ENCODE peak calls at places on chromosomes 2 and 18, in seven cellular contexts. T is right atrium auricular region, U is coronary artery, F is ovary, O is osteoblast, D is IMR-90, E is lower leg skin. R is an unnamed sample.

GRCh38 chr2:11270891-11271290 is 73.5 kb downstream of the ROCK2 start:
- DNase-seq in T (no peak), U (no peak), F (no peak), O (no peak), D (peak), E (no peak), R (peak)

GRCh38 chr2:154455201-154455600 is 243.3 kb upstream of the KCNJ3 start:
- DNase-seq in T (no peak), U (no peak), F (no peak), O (no peak), D (no peak), E (no peak), R (peak)

GRCh38 chr18:49811151-49811938 is 2.0 kb downstream of the ACAA2 start:
- DNase-seq in T (no peak), U (no peak), F (no peak), O (peak), D (no peak), E (no peak), R (no peak)

GRCh38 chr2:233988581-233988980 is 61.9 kb upstream of the SPP2 start:
- DNase-seq in T (no peak), U (no peak), F (no peak), O (no peak), D (no peak), E (no peak), R (peak)

GRCh38 chr2:133791191-133791590 is 222.9 kb upstream of the NCKAP5 start:
- DNase-seq in T (no peak), U (no peak), F (no peak), O (no peak), D (peak), E (no peak), R (peak)

GRCh38 chr2:86249843-86250402 is 50.7 kb downstream of the MRPL35 start:
- DNase-seq in T (no peak), U (no peak), F (peak), O (no peak), D (no peak), E (no peak), R (peak)

GRCh38 chr18:23353459-23353858 is 99.6 kb upstream of the RIOK3 start:
- DNase-seq in T (no peak), U (no peak), F (no peak), O (no peak), D (no peak), E (no peak), R (no peak)

GRCh38 chr2:1104364-1104763 is 153.7 kb downstream of the SNTG2 start:
- DNase-seq in T (no peak), U (no peak), F (no peak), O (no peak), D (no peak), E (no peak), R (no peak)

GRCh38 chr2:74010087-74010541 is 25.4 kb downstream of the TET3 start:
- DNase-seq in T (no peak), U (no peak), F (peak), O (no peak), D (no peak), E (peak), R (peak)

GRCh38 chr2:71773218-71773617 is 319.9 kb downstream of the DYSF start:
- DNase-seq in T (no peak), U (no peak), F (no peak), O (no peak), D (no peak), E (no peak), R (no peak)

GRCh38 chr2:218780851-218781690 is 876 bp upstream of the CYP27A1 start:
- DNase-seq in T (no peak), U (no peak), F (no peak), O (peak), D (no peak), E (no peak), R (no peak)

GRCh38 chr2:33532146-33532545 is 55.7 kb downstream of the RASGRP3 start:
- DNase-seq in T (no peak), U (no peak), F (no peak), O (no peak), D (no peak), E (no peak), R (no peak)

GRCh38 chr2:236166157-236166780 is 1.9 kb downstream of the GBX2 start:
- DNase-seq in T (no peak), U (peak), F (no peak), O (peak), D (no peak), E (peak), R (peak)

GRCh38 chr18:74274690-74275089 is 17.1 kb downstream of the CYB5A start:
- DNase-seq in T (no peak), U (no peak), F (no peak), O (no peak), D (no peak), E (no peak), R (no peak)

GRCh38 chr18:44320619-44321460 is 359.8 kb upstream of the SETBP1 start:
- DNase-seq in T (no peak), U (no peak), F (no peak), O (no peak), D (no peak), E (no peak), R (no peak)

GRCh38 chr18:421236-422155 is 79.0 kb downstream of the COLEC12 start:
- DNase-seq in T (no peak), U (no peak), F (no peak), O (peak), D (peak), E (no peak), R (peak)

GRCh38 chr2:171652411-171652775 is 34.9 kb upstream of the DYNC1I2 start:
- DNase-seq in T (no peak), U (no peak), F (no peak), O (peak), D (no peak), E (no peak), R (peak)

GRCh38 chr2:241030333-241030680 is 31.9 kb downstream of the SNED1 start:
- DNase-seq in T (no peak), U (no peak), F (no peak), O (no peak), D (no peak), E (peak), R (no peak)

GRCh38 chr2:119283873-119284331 is 60.3 kb downstream of the STEAP3 start:
- DNase-seq in T (peak), U (peak), F (no peak), O (peak), D (peak), E (peak), R (peak)

GRCh38 chr2:149164296-149164695 is 125.8 kb downstream of the LYPD6B start:
- DNase-seq in T (no peak), U (no peak), F (no peak), O (no peak), D (no peak), E (no peak), R (no peak)

GRCh38 chr2:239035361-239035814 is 187.5 kb downstream of the TWIST2 start:
- DNase-seq in T (no peak), U (no peak), F (peak), O (peak), D (no peak), E (no peak), R (peak)

GRCh38 chr2:120735750-120736170 is at the start of gene GLI2:
- DNase-seq in T (peak), U (peak), F (peak), O (peak), D (peak), E (peak), R (peak)

GRCh38 chr18:7576685-7577084 is 9.6 kb downstream of the PTPRM start:
- DNase-seq in T (no peak), U (no peak), F (no peak), O (no peak), D (peak), E (no peak), R (peak)

GRCh38 chr2:30265441-30266015 is 34.2 kb downstream of the LBH start:
- DNase-seq in T (no peak), U (peak), F (no peak), O (peak), D (peak), E (no peak), R (peak)

GRCh38 chr2:64542071-64543005 is 18.2 kb downstream of the AFTPH start:
- DNase-seq in T (no peak), U (no peak), F (no peak), O (no peak), D (no peak), E (no peak), R (no peak)

GRCh38 chr2:23135481-23136100 is 249.4 kb upstream of the KLHL29 start:
- DNase-seq in T (no peak), U (peak), F (no peak), O (no peak), D (no peak), E (no peak), R (no peak)

GRCh38 chr2:200735061-200735460 is 76.6 kb upstream of the BZW1 start:
- DNase-seq in T (no peak), U (no peak), F (no peak), O (peak), D (no peak), E (no peak), R (peak)

GRCh38 chr18:48541026-48541746 is 2.4 kb downstream of the CTIF start:
- DNase-seq in T (peak), U (peak), F (no peak), O (peak), D (peak), E (peak), R (peak)

GRCh38 chr2:69911985-69912563 is 2.8 kb upstream of the MXD1 start:
- DNase-seq in T (no peak), U (no peak), F (no peak), O (no peak), D (peak), E (no peak), R (peak)

GRCh38 chr2:11248-11941 is 34.9 kb downstream of the FAM110C start:
- DNase-seq in T (no peak), U (peak), F (peak), O (peak), D (peak), E (no peak), R (peak)

GRCh38 chr2:240397542-240397916 is 37.9 kb upstream of the GPC1 start:
- DNase-seq in T (no peak), U (peak), F (peak), O (peak), D (no peak), E (peak), R (no peak)

GRCh38 chr2:70371753-70372152 is 69.9 kb upstream of the FAM136A start:
- DNase-seq in T (no peak), U (no peak), F (no peak), O (peak), D (peak), E (no peak), R (peak)

GRCh38 chr18:28690836-28691835 is 514.2 kb upstream of the CDH2 start:
- DNase-seq in T (no peak), U (no peak), F (no peak), O (no peak), D (no peak), E (no peak), R (peak)

GRCh38 chr2:68714866-68715265 is 19.7 kb upstream of the ARHGAP25 start:
- DNase-seq in T (peak), U (no peak), F (no peak), O (no peak), D (no peak), E (no peak), R (no peak)

GRCh38 chr18:62647179-62647578 is 68.2 kb upstream of the PHLPP1 start:
- DNase-seq in T (no peak), U (no peak), F (no peak), O (no peak), D (no peak), E (no peak), R (no peak)

GRCh38 chr2:219429958-219430586 is 4.6 kb upstream of the SPEG start:
- DNase-seq in T (no peak), U (no peak), F (no peak), O (peak), D (no peak), E (no peak), R (no peak)

GRCh38 chr2:240402566-240403295 is 32.7 kb upstream of the GPC1 start:
- DNase-seq in T (no peak), U (peak), F (no peak), O (peak), D (no peak), E (peak), R (no peak)

GRCh38 chr2:11705711-11706110 is 35.7 kb upstream of the NTSR2 start:
- DNase-seq in T (no peak), U (no peak), F (no peak), O (no peak), D (no peak), E (no peak), R (no peak)

GRCh38 chr2:133438026-133438425 is 130.2 kb downstream of the NCKAP5 start:
- DNase-seq in T (no peak), U (no peak), F (no peak), O (no peak), D (no peak), E (no peak), R (no peak)

GRCh38 chr2:66439291-66440010 is 4.5 kb downstream of the MEIS1 start:
- DNase-seq in T (no peak), U (no peak), F (peak), O (peak), D (no peak), E (no peak), R (no peak)

GRCh38 chr2:66438498-66439290 is 3.8 kb downstream of the MEIS1 start:
- DNase-seq in T (no peak), U (no peak), F (no peak), O (peak), D (no peak), E (no peak), R (no peak)

GRCh38 chr2:66437055-66437454 is 2.1 kb downstream of the MEIS1 start:
- DNase-seq in T (no peak), U (no peak), F (no peak), O (no peak), D (no peak), E (no peak), R (peak)

GRCh38 chr2:66436546-66436945 is 1.6 kb downstream of the MEIS1 start:
- DNase-seq in T (no peak), U (no peak), F (no peak), O (no peak), D (no peak), E (no peak), R (no peak)

GRCh38 chr2:66437601-66438497 is 2.9 kb downstream of the MEIS1 start:
- DNase-seq in T (no peak), U (no peak), F (peak), O (no peak), D (no peak), E (no peak), R (no peak)
- H3K4me3 ChIP-seq in T (peak), U (peak), F (peak), O (peak), D (peak), E (peak), R (peak)

GRCh38 chr2:136067897-136068540 is 49.9 kb downstream of the CXCR4 start:
- DNase-seq in T (no peak), U (no peak), F (no peak), O (no peak), D (no peak), E (no peak), R (no peak)
- H3K4me3 ChIP-seq in T (no peak), U (no peak), F (no peak), O (no peak), D (no peak), E (no peak), R (no peak)

GRCh38 chr2:72864500-72864899 is 22.7 kb upstream of the SPR start:
- DNase-seq in T (no peak), U (no peak), F (no peak), O (no peak), D (peak), E (no peak), R (peak)

GRCh38 chr2:72862239-72862988 is 24.8 kb upstream of the SPR start:
- DNase-seq in T (peak), U (peak), F (peak), O (peak), D (peak), E (peak), R (peak)

GRCh38 chr2:72859831-72860262 is 27.4 kb upstream of the SPR start:
- DNase-seq in T (no peak), U (no peak), F (peak), O (no peak), D (peak), E (no peak), R (peak)

DNA sequence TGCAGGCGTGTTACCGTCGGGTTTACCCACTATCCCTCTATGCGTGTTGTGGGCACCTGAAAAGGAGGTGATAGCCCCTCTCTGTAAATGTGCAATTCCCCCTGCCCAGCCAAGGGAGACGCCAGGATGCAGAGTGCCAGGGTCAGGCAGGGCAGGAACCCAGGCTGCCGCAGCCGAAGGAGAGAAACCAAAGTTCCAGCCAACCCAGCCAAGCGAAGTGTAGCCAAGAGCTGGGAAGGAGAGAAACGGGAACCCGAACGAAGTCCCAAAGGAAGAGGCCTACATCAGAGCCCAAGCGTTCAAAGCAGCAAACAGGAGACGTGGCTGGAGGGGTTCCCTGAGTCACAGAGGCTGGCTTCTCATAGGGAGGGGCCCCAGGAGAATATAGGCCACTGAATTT is 24.2 kb upstream of the SPR start:
- DNase-seq in T (no peak), U (no peak), F (peak), O (no peak), D (no peak), E (no peak), R (no peak)
- H3K4me3 ChIP-seq in T (no peak), U (no peak), F (no peak), O (no peak), D (no peak), E (no peak), R (peak)

GRCh38 chr2:8581601-8582041 is 100.2 kb upstream of the ID2 start:
- DNase-seq in T (no peak), U (no peak), F (no peak), O (peak), D (no peak), E (peak), R (no peak)

GRCh38 chr2:8584174-8585066 is 97.4 kb upstream of the ID2 start:
- DNase-seq in T (no peak), U (peak), F (no peak), O (peak), D (no peak), E (peak), R (no peak)

GRCh38 chr2:8582191-8582849 is 99.5 kb upstream of the ID2 start:
- DNase-seq in T (no peak), U (no peak), F (no peak), O (peak), D (no peak), E (peak), R (no peak)

GRCh38 chr2:8582850-8583399 is 98.9 kb upstream of the ID2 start:
- DNase-seq in T (no peak), U (peak), F (no peak), O (peak), D (no peak), E (peak), R (no peak)

DNA sequence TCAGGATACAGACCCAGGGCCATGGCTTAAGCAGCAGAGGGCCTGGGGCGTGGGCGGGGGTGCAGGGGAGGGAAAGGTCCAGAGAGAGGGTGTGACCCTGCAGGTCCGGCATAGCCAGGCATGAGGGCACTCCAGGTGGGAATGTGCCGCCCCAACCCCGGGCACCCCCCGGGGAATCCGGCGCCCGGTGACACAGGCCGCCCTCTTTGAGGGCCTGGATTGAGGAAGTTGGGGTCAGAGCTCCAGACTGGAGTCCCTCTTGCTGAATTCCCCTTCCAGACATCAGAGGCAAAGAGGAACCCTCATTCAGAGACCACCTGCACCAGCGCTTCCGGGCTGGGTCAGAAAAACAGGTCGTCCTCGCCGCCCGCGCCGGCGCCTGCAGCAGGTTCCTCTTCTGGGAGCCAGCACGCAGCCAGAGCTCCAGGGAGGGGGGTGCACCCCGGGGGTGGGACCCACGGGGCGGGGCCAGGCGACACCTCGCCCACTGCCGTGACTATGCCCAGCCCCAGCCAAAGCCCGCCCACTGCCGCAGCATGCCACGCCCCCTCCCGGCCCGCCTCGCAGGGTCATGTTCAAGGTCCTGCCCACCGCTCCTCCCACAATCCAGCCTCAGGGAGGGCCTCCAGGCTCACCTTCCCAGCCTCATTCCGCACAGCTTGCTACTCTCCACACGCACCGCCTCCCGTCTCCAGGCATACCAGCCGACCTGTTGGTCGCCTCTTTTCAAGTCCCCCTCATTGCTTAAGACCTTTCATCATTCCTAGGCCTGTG is 98.3 kb upstream of the ID2 start:
- DNase-seq in T (peak), U (peak), F (peak), O (peak), D (peak), E (peak), R (no peak)
- H3K4me3 ChIP-seq in T (no peak), U (peak), F (peak), O (no peak), D (no peak), E (no peak), R (no peak)

DNA sequence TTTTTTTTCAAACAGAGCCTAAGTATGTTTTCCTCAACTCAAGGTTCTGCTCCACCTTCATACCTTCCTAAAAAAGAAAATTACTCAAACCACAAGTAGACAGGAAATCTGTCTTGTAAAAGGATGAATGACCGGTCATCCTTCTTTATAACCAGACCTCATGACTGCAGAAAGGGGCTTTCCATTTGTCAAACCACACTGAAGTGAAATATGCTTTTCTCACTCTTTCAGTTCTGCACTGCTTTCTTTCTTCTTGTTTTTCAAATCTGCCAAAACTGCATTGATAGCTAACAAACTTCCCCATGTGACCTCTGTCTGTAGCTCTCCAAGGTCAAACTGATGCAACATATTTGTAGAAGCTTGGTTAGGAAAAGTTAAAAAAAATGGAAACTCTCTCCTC is 308.9 kb upstream of the CCDC68 start:
- DNase-seq in T (no peak), U (no peak), F (no peak), O (no peak), D (no peak), E (no peak), R (peak)
- H3K4me3 ChIP-seq in T (no peak), U (no peak), F (no peak), O (no peak), D (no peak), E (no peak), R (no peak)